ENCODE peak calls at places on chromosome 10, in eight cellular contexts. H is activated naive CD8-positive, alpha-beta T cell treated with anti-CD3 and anti-CD28 coated beads, Interleukin-2, amount 10 ng/mL, durations not matched to agents 7 days and 5 days; T is activated CD8-positive, alpha-beta T cell treated with anti-CD3 and anti-CD28 coated beads, Interleukin-2, amount 10 ng/mL, durations not matched to agents 7 days and 5 days; Q is left cardiac atrium; F is T-cell; J is left lung; G is aorta; B is body of pancreas. V is an unnamed sample.
A peak's percentile ranks its signal among the peaks of the same experiment; 100 is the strongest.

GRCh38 chr10:71882813-71883746 is 32.0 kb upstream of the PSAP start:
- ATAC-seq in H (no peak), T (no peak), Q (no peak), F (peak; percentile 20), J (no peak), G (no peak), B (no peak), V (no peak)

GRCh38 chr10:95394161-95394880 is 103.5 kb upstream of the PDLIM1 start:
- ATAC-seq in H (peak; percentile 42), T (peak; percentile 23), Q (no peak), F (peak; percentile 29), J (no peak), G (no peak), B (no peak), V (no peak)

GRCh38 chr10:112409274-112409673 is 35.4 kb downstream of the ACSL5 start:
- ATAC-seq in H (no peak), T (no peak), Q (no peak), F (no peak), J (no peak), G (no peak), B (no peak), V (no peak)

GRCh38 chr10:34473174-34474059 is 341.7 kb downstream of the PARD3 start:
- ATAC-seq in H (no peak), T (no peak), Q (peak; percentile 27), F (no peak), J (peak; percentile 35), G (no peak), B (peak; percentile 63), V (no peak)

GRCh38 chr10:5731559-5731958 is 46.9 kb downstream of the TASOR2 start:
- ATAC-seq in H (no peak), T (peak; percentile 23), Q (no peak), F (no peak), J (no peak), G (no peak), B (no peak), V (no peak)

GRCh38 chr10:115744089-115744488 is 528.9 kb downstream of the GFRA1 start:
- ATAC-seq in H (no peak), T (no peak), Q (no peak), F (no peak), J (no peak), G (no peak), B (no peak), V (no peak)

GRCh38 chr10:22874189-22874854 is 53.5 kb upstream of the ARMC3 start:
- ATAC-seq in H (no peak), T (no peak), Q (no peak), F (no peak), J (peak; percentile 14), G (no peak), B (no peak), V (no peak)

GRCh38 chr10:65618125-65618524 is 1307.7 kb upstream of the LRRTM3 start:
- ATAC-seq in H (no peak), T (no peak), Q (no peak), F (no peak), J (no peak), G (no peak), B (no peak), V (no peak)

GRCh38 chr10:69874464-69874863 is 72.8 kb downstream of the COL13A1 start:
- ATAC-seq in H (no peak), T (no peak), Q (no peak), F (peak; percentile 16), J (peak; percentile 22), G (no peak), B (no peak), V (peak; percentile 67)

GRCh38 chr10:30997536-30998252 is 34.0 kb downstream of the ZNF438 start:
- ATAC-seq in H (no peak), T (no peak), Q (no peak), F (no peak), J (no peak), G (no peak), B (no peak), V (no peak)

GRCh38 chr10:46247808-46248569 is 38.8 kb upstream of the ANTXRL start:
- ATAC-seq in H (no peak), T (no peak), Q (peak; percentile 70), F (no peak), J (no peak), G (peak; percentile 12), B (peak; percentile 70), V (peak; percentile 28)

GRCh38 chr10:127563718-127564553 is 14.8 kb downstream of the NPS start:
- ATAC-seq in H (no peak), T (peak; percentile 55), Q (no peak), F (no peak), J (peak; percentile 94), G (no peak), B (no peak), V (no peak)

GRCh38 chr10:44574596-44575480 is 189.9 kb upstream of the CXCL12 start:
- ATAC-seq in H (no peak), T (no peak), Q (no peak), F (no peak), J (no peak), G (no peak), B (no peak), V (no peak)